ENCODE peak calls at places on chromosome 3, in seven cellular contexts. P is tibial artery, X is AG09309, A is uterus, Y is lower leg skin, T is progenitor cell of endocrine pancreas, U is IMR-90. R is an unnamed sample.

GRCh38 chr3:114794894-114795630 is 352.0 kb downstream of the ZBTB20 start:
- DNase-seq in P (no peak), X (no peak), A (no peak), Y (no peak), T (no peak), U (no peak), R (no peak)

GRCh38 chr3:51799879-51800757 is 21.1 kb upstream of the IQCF6 start:
- DNase-seq in P (no peak), X (peak; percentile 57), A (no peak), Y (no peak), T (no peak), U (peak; percentile 82), R (peak; percentile 56)

GRCh38 chr3:171944109-171945016 is 95.0 kb upstream of the FNDC3B start:
- DNase-seq in P (no peak), X (no peak), A (no peak), Y (no peak), T (no peak), U (no peak), R (no peak)

GRCh38 chr3:182389041-182389815 is 404.1 kb upstream of the ATP11B start:
- DNase-seq in P (no peak), X (no peak), A (no peak), Y (no peak), T (no peak), U (no peak), R (no peak)

GRCh38 chr3:105523496-105523895 is 156.8 kb downstream of the ALCAM start:
- DNase-seq in P (no peak), X (no peak), A (no peak), Y (no peak), T (no peak), U (peak; percentile 71), R (no peak)

GRCh38 chr3:172522871-172523818 is at the start of gene TNFSF10:
- DNase-seq in P (peak; percentile 78), X (no peak), A (peak; percentile 35), Y (peak; percentile 90), T (no peak), U (peak; percentile 22), R (peak; percentile 16)

GRCh38 chr3:69005071-69005816 is 8.2 kb downstream of the EOGT start:
- DNase-seq in P (no peak), X (no peak), A (no peak), Y (no peak), T (no peak), U (peak; percentile 22), R (no peak)

GRCh38 chr3:31170932-31171670 is 276.6 kb upstream of the GADL1 start:
- DNase-seq in P (no peak), X (peak; percentile 98), A (no peak), Y (no peak), T (no peak), U (peak; percentile 91), R (no peak)

GRCh38 chr3:102736961-102737304 is 302.1 kb downstream of the ZPLD1 start:
- DNase-seq in P (no peak), X (no peak), A (no peak), Y (no peak), T (no peak), U (no peak), R (no peak)

GRCh38 chr3:149898771-149899170 is 71.9 kb downstream of the PFN2 start:
- DNase-seq in P (no peak), X (no peak), A (no peak), Y (no peak), T (no peak), U (peak; percentile 86), R (no peak)

GRCh38 chr3:143384076-143384475 is 264.5 kb downstream of the CHST2 start:
- DNase-seq in P (no peak), X (no peak), A (no peak), Y (no peak), T (no peak), U (no peak), R (no peak)

GRCh38 chr3:138263104-138263503 is 66.5 kb downstream of the NME9 start:
- DNase-seq in P (no peak), X (no peak), A (no peak), Y (no peak), T (no peak), U (no peak), R (no peak)

GRCh38 chr3:52834871-52835501 is at the start of gene MUSTN1:
- DNase-seq in P (peak; percentile 77), X (no peak), A (peak; percentile 31), Y (no peak), T (no peak), U (peak; percentile 41), R (no peak)

GRCh38 chr3:152087153-152087552 is 181.6 kb upstream of the MBNL1 start:
- DNase-seq in P (no peak), X (no peak), A (no peak), Y (no peak), T (no peak), U (no peak), R (no peak)

GRCh38 chr3:194082596-194083220 is 53.2 kb upstream of the HES1 start:
- DNase-seq in P (no peak), X (no peak), A (no peak), Y (peak; percentile 87), T (no peak), U (peak; percentile 13), R (peak; percentile 26)

GRCh38 chr3:60417590-60417989 is 833.7 kb downstream of the FHIT start:
- DNase-seq in P (no peak), X (no peak), A (no peak), Y (no peak), T (no peak), U (no peak), R (no peak)

GRCh38 chr3:64988188-64988587 is 300.4 kb upstream of the ADAMTS9 start:
- DNase-seq in P (no peak), X (no peak), A (no peak), Y (no peak), T (no peak), U (no peak), R (no peak)

GRCh38 chr3:128069271-128069670 is 17.0 kb downstream of the SEC61A1 start:
- DNase-seq in P (no peak), X (no peak), A (no peak), Y (no peak), T (no peak), U (no peak), R (no peak)

GRCh38 chr3:171784937-171785336 is 25.3 kb downstream of the PLD1 start:
- DNase-seq in P (no peak), X (no peak), A (no peak), Y (no peak), T (no peak), U (no peak), R (no peak)

GRCh38 chr3:52428151-52429005 is 16.5 kb downstream of the SEMA3G start:
- DNase-seq in P (peak; percentile 74), X (peak; percentile 78), A (peak; percentile 59), Y (peak; percentile 87), T (no peak), U (peak; percentile 83), R (peak; percentile 56)

GRCh38 chr3:126488205-126488604 is 12.5 kb upstream of the ZXDC start:
- DNase-seq in P (no peak), X (no peak), A (no peak), Y (no peak), T (no peak), U (no peak), R (no peak)

GRCh38 chr3:66539466-66539989 is 38.7 kb upstream of the LRIG1 start:
- DNase-seq in P (no peak), X (no peak), A (no peak), Y (no peak), T (no peak), U (no peak), R (no peak)

GRCh38 chr3:47536221-47536891 is 22.8 kb upstream of the ELP6 start:
- DNase-seq in P (no peak), X (no peak), A (no peak), Y (no peak), T (no peak), U (no peak), R (no peak)

GRCh38 chr3:42144209-42144608 is 53.1 kb downstream of the TRAK1 start:
- DNase-seq in P (no peak), X (no peak), A (no peak), Y (no peak), T (no peak), U (no peak), R (no peak)

GRCh38 chr3:29557186-29557585 is 276.3 kb downstream of the RBMS3 start:
- DNase-seq in P (no peak), X (no peak), A (no peak), Y (no peak), T (no peak), U (peak; percentile 22), R (no peak)

DNA sequence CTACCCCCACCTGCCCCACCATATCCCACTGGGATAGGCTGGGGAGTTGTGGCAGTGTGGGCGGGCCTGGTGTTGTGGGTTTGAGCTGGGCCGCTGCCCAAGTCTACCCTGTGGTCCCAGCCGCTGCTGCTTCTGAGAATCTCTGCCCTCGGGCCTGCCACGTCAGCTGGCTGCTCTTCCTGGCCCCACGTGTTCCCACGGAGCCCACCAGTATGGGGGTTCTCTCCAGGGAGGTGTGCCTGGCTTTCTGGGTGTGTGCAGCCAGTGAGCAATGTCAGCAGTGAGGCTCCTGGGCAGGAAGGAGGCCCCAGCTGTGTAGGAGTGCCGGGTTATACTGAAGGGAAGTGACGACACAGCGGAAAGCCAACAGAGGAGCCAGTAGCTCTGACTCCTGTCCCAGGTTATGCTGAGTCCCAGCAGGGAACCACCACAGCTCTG is 10.5 kb downstream of the GNAI2 start:
- DNase-seq in P (no peak), X (peak; percentile 87), A (peak; percentile 59), Y (no peak), T (no peak), U (peak; percentile 92), R (peak; percentile 44)
- TF ChIP-seq CTCF in P (no peak), X (no peak), A (no peak), Y (no peak), T (peak; percentile 5), U (no peak), R (no peak)

GRCh38 chr3:100776736-100777135 is 67.4 kb downstream of the TFG start:
- DNase-seq in P (no peak), X (no peak), A (no peak), Y (no peak), T (no peak), U (peak; percentile 39), R (no peak)
- TF ChIP-seq CTCF in P (no peak), X (no peak), A (no peak), Y (no peak), T (no peak), U (peak; percentile 4), R (no peak)

GRCh38 chr3:160343132-160343531 is 55.9 kb downstream of the IFT80 start:
- DNase-seq in P (no peak), X (no peak), A (no peak), Y (no peak), T (no peak), U (peak; percentile 49), R (no peak)
- TF ChIP-seq CTCF in P (no peak), X (peak; percentile 24), A (peak; percentile 35), Y (no peak), T (peak; percentile 51), U (peak; percentile 71), R (peak; percentile 48)

GRCh38 chr3:146585156-146585555 is 20.0 kb downstream of the PLSCR5 start:
- DNase-seq in P (no peak), X (no peak), A (no peak), Y (no peak), T (no peak), U (no peak), R (no peak)

GRCh38 chr3:146581080-146581601 is 24.0 kb downstream of the PLSCR5 start:
- DNase-seq in P (no peak), X (no peak), A (no peak), Y (no peak), T (no peak), U (no peak), R (no peak)

GRCh38 chr3:146577662-146578061 is 27.5 kb downstream of the PLSCR5 start:
- DNase-seq in P (peak; percentile 22), X (peak; percentile 41), A (no peak), Y (no peak), T (no peak), U (peak; percentile 73), R (no peak)

GRCh38 chr3:146581877-146582508 is 23.2 kb downstream of the PLSCR5 start:
- DNase-seq in P (no peak), X (no peak), A (no peak), Y (no peak), T (no peak), U (peak; percentile 34), R (no peak)
- TF ChIP-seq CTCF in P (no peak), X (no peak), A (no peak), Y (no peak), T (no peak), U (no peak), R (no peak)